ENCODE peak calls at places on chromosomes 16 and 17, in five cellular contexts. One of them, this sample, is unnamed. For H3K4me1, the result is how much of the 10 kb centered on the place peaks cover.

GRCh38 chr16:64121473-64121872 is 1000.4 kb downstream of the CDH11 start:
- DNase-seq in A549: no peak
- DNase-seq in cardiac muscle cell: peak
- DNase-seq in tibial nerve: no peak
- DNase-seq in left ventricle myocardium inferior: no peak
- DNase-seq in this sample: no peak

GRCh38 chr17:4161179-4161559 is 18.2 kb downstream of the CYB5D2 start:
- DNase-seq in A549: peak
- DNase-seq in cardiac muscle cell: peak
- DNase-seq in tibial nerve: peak
- DNase-seq in left ventricle myocardium inferior: no peak
- DNase-seq in this sample: no peak

GRCh38 chr16:58028541-58029070 is 3.1 kb downstream of the MMP15 start:
- DNase-seq in A549: no peak
- DNase-seq in cardiac muscle cell: no peak
- DNase-seq in tibial nerve: no peak
- DNase-seq in left ventricle myocardium inferior: peak
- DNase-seq in this sample: no peak

GRCh38 chr17:77419547-77420475 is 279.0 kb downstream of the SEC14L1 start:
- DNase-seq in A549: no peak
- DNase-seq in cardiac muscle cell: no peak
- DNase-seq in tibial nerve: no peak
- DNase-seq in left ventricle myocardium inferior: no peak
- DNase-seq in this sample: no peak

GRCh38 chr17:39219647-39220154 is 6.0 kb downstream of the STAC2 start:
- DNase-seq in A549: no peak
- DNase-seq in cardiac muscle cell: no peak
- DNase-seq in tibial nerve: no peak
- DNase-seq in left ventricle myocardium inferior: peak
- DNase-seq in this sample: no peak

GRCh38 chr17:8585911-8586310 is 44.6 kb downstream of the MYH10 start:
- DNase-seq in A549: no peak
- DNase-seq in cardiac muscle cell: no peak
- DNase-seq in tibial nerve: no peak
- DNase-seq in left ventricle myocardium inferior: no peak
- DNase-seq in this sample: no peak

GRCh38 chr17:50283246-50283645 is 9.0 kb downstream of the TMEM92 start:
- DNase-seq in A549: no peak
- DNase-seq in cardiac muscle cell: no peak
- DNase-seq in tibial nerve: no peak
- DNase-seq in left ventricle myocardium inferior: no peak
- DNase-seq in this sample: no peak

GRCh38 chr16:84922351-84923135 is 88.8 kb downstream of the ZDHHC7 start:
- DNase-seq in A549: no peak
- DNase-seq in cardiac muscle cell: peak
- DNase-seq in tibial nerve: peak
- DNase-seq in left ventricle myocardium inferior: peak
- DNase-seq in this sample: no peak

GRCh38 chr16:89920723-89921122 is 2.1 kb downstream of the MC1R start:
- DNase-seq in A549: no peak
- DNase-seq in cardiac muscle cell: no peak
- DNase-seq in tibial nerve: no peak
- DNase-seq in left ventricle myocardium inferior: no peak
- DNase-seq in this sample: no peak

GRCh38 chr16:77833906-77834599 is 45.7 kb downstream of the VAT1L start:
- DNase-seq in A549: no peak
- DNase-seq in cardiac muscle cell: peak
- DNase-seq in tibial nerve: no peak
- DNase-seq in left ventricle myocardium inferior: no peak
- DNase-seq in this sample: no peak

GRCh38 chr17:82232876-82233785 is 4.3 kb downstream of the SLC16A3 start:
- DNase-seq in A549: no peak
- DNase-seq in cardiac muscle cell: no peak
- DNase-seq in tibial nerve: no peak
- DNase-seq in left ventricle myocardium inferior: peak
- DNase-seq in this sample: no peak

GRCh38 chr16:71499775-71500364 is 10.7 kb upstream of the ZNF19 start:
- DNase-seq in A549: peak
- DNase-seq in cardiac muscle cell: peak
- DNase-seq in tibial nerve: peak
- DNase-seq in left ventricle myocardium inferior: no peak
- DNase-seq in this sample: peak

GRCh38 chr16:85048921-85049562 is 21.4 kb downstream of the KIAA0513 start:
- DNase-seq in A549: no peak
- DNase-seq in cardiac muscle cell: no peak
- DNase-seq in tibial nerve: no peak
- DNase-seq in left ventricle myocardium inferior: no peak
- DNase-seq in this sample: no peak

GRCh38 chr16:22353188-22353919 is 21.1 kb downstream of the CDR2 start:
- DNase-seq in A549: no peak
- DNase-seq in cardiac muscle cell: peak
- DNase-seq in tibial nerve: no peak
- DNase-seq in left ventricle myocardium inferior: no peak
- DNase-seq in this sample: no peak

GRCh38 chr16:30096105-30096861 is at the start of gene YPEL3:
- DNase-seq in A549: peak
- DNase-seq in cardiac muscle cell: peak
- DNase-seq in tibial nerve: peak
- DNase-seq in left ventricle myocardium inferior: peak
- DNase-seq in this sample: peak

GRCh38 chr17:1800240-1800639 is 29.5 kb downstream of the SMYD4 start:
- DNase-seq in A549: no peak
- DNase-seq in cardiac muscle cell: no peak
- DNase-seq in tibial nerve: no peak
- DNase-seq in left ventricle myocardium inferior: peak
- DNase-seq in this sample: no peak

GRCh38 chr17:40558651-40559015 is 6.6 kb downstream of the CCR7 start:
- DNase-seq in A549: no peak
- DNase-seq in cardiac muscle cell: no peak
- DNase-seq in tibial nerve: no peak
- DNase-seq in left ventricle myocardium inferior: no peak
- DNase-seq in this sample: no peak

GRCh38 chr16:50695017-50696000 is 1.9 kb downstream of the NOD2 start:
- DNase-seq in A549: no peak
- DNase-seq in cardiac muscle cell: no peak
- DNase-seq in tibial nerve: no peak
- DNase-seq in left ventricle myocardium inferior: no peak
- DNase-seq in this sample: no peak

GRCh38 chr17:7220593-7221280 is 999 bp downstream of the ACADVL start:
- DNase-seq in A549: peak
- DNase-seq in cardiac muscle cell: peak
- DNase-seq in tibial nerve: no peak
- DNase-seq in left ventricle myocardium inferior: no peak
- DNase-seq in this sample: peak

GRCh38 chr17:45110676-45111611 is 21.4 kb downstream of the PLCD3 start:
- DNase-seq in A549: no peak
- DNase-seq in cardiac muscle cell: no peak
- DNase-seq in tibial nerve: no peak
- DNase-seq in left ventricle myocardium inferior: peak
- DNase-seq in this sample: peak

GRCh38 chr17:35341465-35341992 is 31.9 kb downstream of the SLFN11 start:
- DNase-seq in A549: no peak
- DNase-seq in cardiac muscle cell: no peak
- DNase-seq in tibial nerve: no peak
- DNase-seq in left ventricle myocardium inferior: no peak
- DNase-seq in this sample: no peak

GRCh38 chr16:64718481-64718880 is 403.4 kb downstream of the CDH11 start:
- DNase-seq in A549: no peak
- DNase-seq in cardiac muscle cell: no peak
- DNase-seq in tibial nerve: no peak
- DNase-seq in left ventricle myocardium inferior: no peak
- DNase-seq in this sample: no peak

GRCh38 chr16:81708459-81709368 is 70.4 kb upstream of the PLCG2 start:
- DNase-seq in A549: peak
- DNase-seq in cardiac muscle cell: no peak
- DNase-seq in tibial nerve: no peak
- DNase-seq in left ventricle myocardium inferior: peak
- DNase-seq in this sample: no peak

GRCh38 chr17:38749222-38750043 is 1.3 kb upstream of the PCGF2 start:
- DNase-seq in A549: peak
- DNase-seq in cardiac muscle cell: peak
- DNase-seq in tibial nerve: peak
- DNase-seq in left ventricle myocardium inferior: peak
- DNase-seq in this sample: no peak

GRCh38 chr16:55571191-55571897 is 4.9 kb downstream of the CAPNS2 start:
- DNase-seq in A549: no peak
- DNase-seq in cardiac muscle cell: no peak
- DNase-seq in tibial nerve: no peak
- DNase-seq in left ventricle myocardium inferior: no peak
- DNase-seq in this sample: no peak

GRCh38 chr17:66978514-66979061 is 14.1 kb downstream of the CACNG4 start:
- DNase-seq in A549: no peak
- DNase-seq in cardiac muscle cell: peak
- DNase-seq in tibial nerve: no peak
- DNase-seq in left ventricle myocardium inferior: peak
- DNase-seq in this sample: no peak

GRCh38 chr17:43871947-43872690 is 25.1 kb downstream of the CD300LG start:
- DNase-seq in A549: no peak
- DNase-seq in cardiac muscle cell: no peak
- DNase-seq in tibial nerve: no peak
- DNase-seq in left ventricle myocardium inferior: no peak
- DNase-seq in this sample: no peak

GRCh38 chr17:43875476-43876147 is 28.6 kb downstream of the CD300LG start:
- DNase-seq in A549: no peak
- DNase-seq in cardiac muscle cell: no peak
- DNase-seq in tibial nerve: no peak
- DNase-seq in left ventricle myocardium inferior: no peak
- DNase-seq in this sample: no peak

GRCh38 chr17:43874293-43874692 is 27.3 kb downstream of the CD300LG start:
- DNase-seq in A549: no peak
- DNase-seq in cardiac muscle cell: no peak
- DNase-seq in tibial nerve: no peak
- DNase-seq in left ventricle myocardium inferior: peak
- DNase-seq in this sample: no peak

GRCh38 chr17:43873815-43874214 is 26.8 kb downstream of the CD300LG start:
- DNase-seq in A549: no peak
- DNase-seq in cardiac muscle cell: no peak
- DNase-seq in tibial nerve: no peak
- DNase-seq in left ventricle myocardium inferior: no peak
- DNase-seq in this sample: no peak

GRCh38 chr17:43873091-43873490 is 26.1 kb downstream of the CD300LG start:
- DNase-seq in A549: no peak
- DNase-seq in cardiac muscle cell: no peak
- DNase-seq in tibial nerve: no peak
- DNase-seq in left ventricle myocardium inferior: no peak
- DNase-seq in this sample: no peak
- TF ChIP-seq CTCF in A549: no peak
- TF ChIP-seq CTCF in cardiac muscle cell: no peak
- TF ChIP-seq CTCF in tibial nerve: no peak
- TF ChIP-seq CTCF in left ventricle myocardium inferior: no peak
- TF ChIP-seq CTCF in this sample: no peak

DNA sequence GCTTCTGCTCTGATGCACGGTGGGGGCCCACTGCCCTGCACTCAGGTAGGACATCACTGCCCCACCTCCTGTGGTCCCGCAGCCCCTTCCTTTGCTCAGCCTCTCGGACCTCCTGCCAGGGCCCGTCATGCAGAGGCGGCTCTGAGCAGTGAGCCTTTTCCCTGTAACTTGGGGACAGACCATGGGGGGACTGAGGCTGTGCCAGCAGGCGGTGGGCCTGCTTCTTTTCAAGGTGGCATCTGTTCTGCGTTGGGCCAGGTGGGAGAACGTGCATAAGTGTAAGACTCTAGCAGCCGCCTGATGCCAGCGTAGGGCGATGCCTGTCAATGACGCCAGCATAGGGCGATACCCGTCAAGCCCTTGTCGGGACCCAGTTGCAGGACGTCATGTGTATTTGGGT is 40.3 kb upstream of the ZNF469 start:
- DNase-seq in A549: no peak
- DNase-seq in cardiac muscle cell: no peak
- DNase-seq in tibial nerve: no peak
- DNase-seq in left ventricle myocardium inferior: peak
- DNase-seq in this sample: no peak
- H3K4me1 ChIP-seq in A549: under half
- H3K4me1 ChIP-seq in cardiac muscle cell: under half
- H3K4me1 ChIP-seq in tibial nerve: under half
- H3K4me1 ChIP-seq in left ventricle myocardium inferior: under half
- H3K4me1 ChIP-seq in this sample: under half

GRCh38 chr16:1342526-1343427 is 8.9 kb downstream of the TSR3 start:
- DNase-seq in A549: peak
- DNase-seq in cardiac muscle cell: peak
- DNase-seq in tibial nerve: peak
- DNase-seq in left ventricle myocardium inferior: peak
- DNase-seq in this sample: peak
- TF ChIP-seq CTCF in A549: no peak
- TF ChIP-seq CTCF in cardiac muscle cell: no peak
- TF ChIP-seq CTCF in tibial nerve: no peak
- TF ChIP-seq CTCF in left ventricle myocardium inferior: no peak
- TF ChIP-seq CTCF in this sample: no peak

DNA sequence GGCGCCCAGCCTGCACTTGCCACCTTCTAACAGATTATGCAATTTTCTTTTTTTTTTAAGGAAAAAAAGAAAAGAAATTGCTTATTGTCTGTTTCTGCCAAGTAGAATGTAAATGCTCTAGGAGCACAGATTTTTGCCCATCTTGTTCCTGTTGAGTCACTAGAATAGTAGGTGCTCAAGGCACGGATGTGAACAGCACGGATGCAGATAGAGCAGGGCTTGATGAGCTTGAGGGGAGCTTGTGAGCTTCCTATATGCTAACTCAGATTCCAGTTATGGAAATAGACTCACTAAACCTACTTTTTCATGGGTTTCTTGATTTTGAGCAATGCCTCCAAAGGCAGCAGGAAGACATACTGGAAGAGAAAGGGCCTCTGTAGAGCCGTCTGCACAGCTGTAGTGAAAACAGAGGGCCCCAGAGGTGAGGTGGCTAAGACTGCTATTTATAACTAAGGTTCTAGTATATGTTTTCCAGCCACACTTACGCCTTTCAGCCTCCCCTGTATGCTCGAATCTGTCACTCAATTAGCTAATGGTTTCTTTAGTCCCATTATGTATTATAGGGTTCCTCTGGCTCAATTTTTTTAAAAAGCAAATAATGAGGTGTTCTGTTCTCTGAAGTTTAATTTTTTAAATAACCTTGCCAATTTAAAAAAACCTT is 72.8 kb downstream of the WWP2 start:
- DNase-seq in A549: no peak
- DNase-seq in cardiac muscle cell: no peak
- DNase-seq in tibial nerve: no peak
- DNase-seq in left ventricle myocardium inferior: no peak
- DNase-seq in this sample: no peak
- H3K4me1 ChIP-seq in A549: under half
- H3K4me1 ChIP-seq in cardiac muscle cell: half or more
- H3K4me1 ChIP-seq in tibial nerve: under half
- H3K4me1 ChIP-seq in left ventricle myocardium inferior: half or more
- H3K4me1 ChIP-seq in this sample: under half